ENCODE peak calls at places on chromosomes 16 and 17, in eight cellular contexts. D is cardiac muscle cell; N is Right ventricle myocardium superior; U is ovary; F is ELF-1; Q is stimulated activated CD8-positive, alpha-beta memory T cell treated with anti-CD3 and anti-CD28 coated beads, Interleukin-4, amount 100 ng/mL, for 48 hours; M is thoracic aorta; T is smooth muscle cell of the brain vasculature. W is an unnamed sample.

GRCh38 chr17:19343256-19343630 is 19.3 kb downstream of the B9D1 start:
- DNase-seq in D (no peak), N (no peak), U (no peak), F (no peak), Q (no peak), M (no peak), T (no peak), W (peak)

GRCh38 chr17:77889866-77890760 is 68.4 kb upstream of the TNRC6C start:
- DNase-seq in D (no peak), N (no peak), U (no peak), F (no peak), Q (no peak), M (no peak), T (no peak), W (no peak)

GRCh38 chr17:48241131-48241591 is 133.6 kb downstream of the SNX11 start:
- DNase-seq in D (no peak), N (peak), U (no peak), F (peak), Q (peak), M (no peak), T (peak), W (peak)

GRCh38 chr16:81837312-81837748 is 58.2 kb downstream of the PLCG2 start:
- DNase-seq in D (no peak), N (no peak), U (no peak), F (no peak), Q (no peak), M (no peak), T (no peak), W (no peak)

GRCh38 chr16:57966133-57966805 is 4.7 kb downstream of the CNGB1 start:
- DNase-seq in D (no peak), N (no peak), U (no peak), F (no peak), Q (no peak), M (no peak), T (no peak), W (no peak)

GRCh38 chr16:84156342-84156784 is 11.3 kb downstream of the DNAAF1 start:
- DNase-seq in D (no peak), N (no peak), U (no peak), F (no peak), Q (no peak), M (no peak), T (no peak), W (no peak)

GRCh38 chr17:77011173-77012011 is 129.4 kb upstream of the SEC14L1 start:
- DNase-seq in D (peak), N (no peak), U (no peak), F (no peak), Q (peak), M (no peak), T (no peak), W (peak)

GRCh38 chr17:50169121-50169764 is 3.4 kb downstream of the SGCA start:
- DNase-seq in D (peak), N (peak), U (peak), F (peak), Q (peak), M (no peak), T (no peak), W (peak)

GRCh38 chr16:87631067-87631466 is 28.8 kb downstream of the JPH3 start:
- DNase-seq in D (no peak), N (no peak), U (no peak), F (no peak), Q (no peak), M (no peak), T (no peak), W (no peak)

GRCh38 chr16:70685061-70685937 is 554 bp downstream of the MTSS2 start:
- DNase-seq in D (peak), N (peak), U (peak), F (no peak), Q (no peak), M (no peak), T (no peak), W (no peak)

GRCh38 chr16:86906608-86907007 is 328.3 kb downstream of the FOXL1 start:
- DNase-seq in D (peak), N (no peak), U (no peak), F (peak), Q (no peak), M (no peak), T (no peak), W (no peak)

GRCh38 chr16:23174622-23175021 is 7.9 kb upstream of the SCNN1G start:
- DNase-seq in D (peak), N (no peak), U (no peak), F (no peak), Q (no peak), M (no peak), T (no peak), W (no peak)

GRCh38 chr16:154223-155030 is 2.0 kb downstream of the HBZ start:
- DNase-seq in D (peak), N (no peak), U (peak), F (no peak), Q (peak), M (no peak), T (no peak), W (no peak)

GRCh38 chr16:4158143-4159093 is 42.2 kb upstream of the ADCY9 start:
- DNase-seq in D (no peak), N (no peak), U (no peak), F (no peak), Q (no peak), M (no peak), T (no peak), W (no peak)

GRCh38 chr16:35911899-35912298 is 2452.5 kb downstream of the TP53TG3F start:
- DNase-seq in D (no peak), N (no peak), U (no peak), F (no peak), Q (no peak), M (no peak), T (no peak), W (no peak)

GRCh38 chr17:15782809-15783208 is 50.7 kb downstream of the TBC1D26 start:
- DNase-seq in D (no peak), N (peak), U (peak), F (no peak), Q (peak), M (no peak), T (no peak), W (peak)

GRCh38 chr16:83839561-83839960 is 31.8 kb downstream of the HSBP1 start:
- DNase-seq in D (no peak), N (no peak), U (no peak), F (no peak), Q (no peak), M (no peak), T (no peak), W (no peak)

GRCh38 chr17:72512649-72513556 is 392.1 kb downstream of the SOX9 start:
- DNase-seq in D (no peak), N (no peak), U (no peak), F (no peak), Q (no peak), M (no peak), T (no peak), W (no peak)

GRCh38 chr17:70105641-70106040 is 30.6 kb downstream of the KCNJ16 start:
- DNase-seq in D (no peak), N (no peak), U (no peak), F (no peak), Q (no peak), M (no peak), T (no peak), W (no peak)

GRCh38 chr17:59423903-59424302 is 92.4 kb downstream of the YPEL2 start:
- DNase-seq in D (no peak), N (no peak), U (no peak), F (peak), Q (no peak), M (no peak), T (no peak), W (no peak)

GRCh38 chr17:7589204-7589868 is 558 bp downstream of the SOX15 start:
- DNase-seq in D (peak), N (peak), U (peak), F (peak), Q (peak), M (no peak), T (peak), W (peak)

GRCh38 chr17:69462010-69462409 is 47.5 kb downstream of the MAP2K6 start:
- DNase-seq in D (no peak), N (no peak), U (no peak), F (no peak), Q (no peak), M (no peak), T (no peak), W (no peak)

GRCh38 chr17:29179232-29180036 is 764 bp downstream of the MYO18A start:
- DNase-seq in D (peak), N (no peak), U (peak), F (peak), Q (no peak), M (no peak), T (no peak), W (peak)

GRCh38 chr17:6347776-6348175 is 87.1 kb downstream of the AIPL1 start:
- DNase-seq in D (no peak), N (no peak), U (no peak), F (no peak), Q (no peak), M (no peak), T (no peak), W (no peak)

GRCh38 chr17:40321502-40322416 is 12.8 kb downstream of the RARA start:
- DNase-seq in D (no peak), N (peak), U (peak), F (no peak), Q (peak), M (no peak), T (no peak), W (no peak)

GRCh38 chr17:61594294-61594825 is 3.3 kb upstream of the NACA2 start:
- DNase-seq in D (no peak), N (no peak), U (no peak), F (no peak), Q (no peak), M (no peak), T (no peak), W (no peak)

GRCh38 chr16:51982715-51983680 is 563.9 kb downstream of the TOX3 start:
- DNase-seq in D (peak), N (no peak), U (no peak), F (peak), Q (peak), M (no peak), T (peak), W (no peak)

GRCh38 chr17:57819273-57819672 is 30.6 kb downstream of the MRPS23 start:
- DNase-seq in D (no peak), N (no peak), U (no peak), F (no peak), Q (no peak), M (no peak), T (no peak), W (no peak)

GRCh38 chr16:76541062-76541461 is 263.9 kb downstream of the CNTNAP4 start:
- DNase-seq in D (no peak), N (no peak), U (no peak), F (no peak), Q (no peak), M (no peak), T (no peak), W (no peak)

GRCh38 chr17:39139137-39139516 is 12.3 kb downstream of the PLXDC1 start:
- DNase-seq in D (no peak), N (no peak), U (no peak), F (no peak), Q (no peak), M (no peak), T (no peak), W (no peak)

GRCh38 chr17:68908045-68908444 is 47.1 kb downstream of the ABCA8 start:
- DNase-seq in D (no peak), N (no peak), U (no peak), F (no peak), Q (no peak), M (no peak), T (no peak), W (no peak)

GRCh38 chr17:49690256-49690655 is 12.4 kb upstream of the SPOP start:
- DNase-seq in D (no peak), N (no peak), U (no peak), F (no peak), Q (no peak), M (no peak), T (no peak), W (no peak)

GRCh38 chr17:83072600-83073358 is 6.6 kb upstream of the METRNL start:
- DNase-seq in D (no peak), N (no peak), U (no peak), F (no peak), Q (no peak), M (no peak), T (no peak), W (no peak)

GRCh38 chr16:82070656-82071369 is 35.8 kb downstream of the HSD17B2 start:
- DNase-seq in D (no peak), N (no peak), U (no peak), F (no peak), Q (no peak), M (no peak), T (no peak), W (no peak)

W was measured in activated effector memory CD4-positive, alpha-beta T cell treated with anti-CD3 and anti-CD28 coated beads, Interleukin-2, amount 50 U/mL, for 16 hours.